ENCODE peak calls at places on chromosomes 5 and 9, in four cellular contexts. V is left ventricle myocardium superior, F is GM10248, T is CMK. C is an unnamed sample.

GRCh38 chr5:153159611-153160010 is 330.9 kb upstream of the GRIA1 start:
- DNase-seq in T (no peak), V (no peak), F (no peak), C (no peak)

GRCh38 chr5:1553642-1554409 is 30.1 kb upstream of the LPCAT1 start:
- DNase-seq in F (peak), T (no peak), V (no peak), C (no peak)

GRCh38 chr9:81150016-81150625 is 539.2 kb downstream of the TLE1 start:
- DNase-seq in T (no peak), V (no peak), F (no peak), C (no peak)

GRCh38 chr9:133199648-133200321 is 9.3 kb downstream of the OBP2B start:
- DNase-seq in V (peak), T (no peak), F (no peak), C (peak)

GRCh38 chr5:125196479-125197183 is 450.2 kb upstream of the ZNF608 start:
- DNase-seq in V (peak), F (no peak), T (no peak), C (no peak)

GRCh38 chr9:37029304-37029775 is 4.7 kb downstream of the PAX5 start:
- DNase-seq in F (peak), T (no peak), V (no peak), C (no peak)

GRCh38 chr5:39194466-39195136 is 24.8 kb downstream of the FYB1 start:
- DNase-seq in F (no peak), T (peak), V (no peak), C (no peak)

GRCh38 chr9:75269202-75269601 is 180.9 kb downstream of the OSTF1 start:
- DNase-seq in V (no peak), F (no peak), T (no peak), C (no peak)

GRCh38 chr9:128771094-128771721 is 519 bp downstream of the ZER1 start:
- DNase-seq in V (no peak), T (no peak), F (peak), C (no peak)

GRCh38 chr5:80960531-80961375 is 590 bp downstream of the RASGRF2 start:
- DNase-seq in T (no peak), V (peak), F (peak), C (peak)

GRCh38 chr9:96490534-96491078 is 40.6 kb downstream of the HABP4 start:
- DNase-seq in V (no peak), T (no peak), F (no peak), C (no peak)

GRCh38 chr5:94314507-94315170 is 303.8 kb downstream of the KIAA0825 start:
- DNase-seq in F (no peak), T (no peak), V (no peak), C (no peak)

GRCh38 chr5:95080026-95080425 is 204.9 kb downstream of the MCTP1 start:
- DNase-seq in F (no peak), T (no peak), V (no peak), C (no peak)

GRCh38 chr5:119742311-119742710 is 113.0 kb downstream of the FAM170A start:
- DNase-seq in V (no peak), T (no peak), F (no peak), C (no peak)

GRCh38 chr5:136077046-136077445 is 48.3 kb downstream of the TGFBI start:
- DNase-seq in T (no peak), F (no peak), V (no peak), C (no peak)

GRCh38 chr9:3936520-3937235 is 363.2 kb downstream of the GLIS3 start:
- DNase-seq in F (no peak), V (peak), T (no peak), C (no peak)

GRCh38 chr5:58015175-58015574 is 444.7 kb downstream of the PLK2 start:
- DNase-seq in F (no peak), V (peak), T (no peak), C (no peak)

GRCh38 chr5:127813633-127814171 is 110.5 kb downstream of the CCDC192 start:
- DNase-seq in V (no peak), F (no peak), T (no peak), C (no peak)

GRCh38 chr9:89864257-89864656 is 259.4 kb downstream of the GADD45G start:
- DNase-seq in T (no peak), F (no peak), V (no peak), C (no peak)

GRCh38 chr9:131530546-131530929 is 525 bp downstream of the UCK1 start:
- DNase-seq in F (peak), V (peak), T (no peak), C (no peak)

GRCh38 chr5:133531634-133532033 is 80.7 kb downstream of the FSTL4 start:
- DNase-seq in T (no peak), F (no peak), V (no peak), C (no peak)

GRCh38 chr5:176543428-176544182 is 5.5 kb upstream of the CDHR2 start:
- DNase-seq in V (peak), F (peak), T (no peak), C (peak)

GRCh38 chr5:106759581-106759980 is 911.2 kb downstream of the EFNA5 start:
- DNase-seq in T (no peak), V (no peak), F (no peak), C (no peak)

GRCh38 chr9:6068983-6069382 is 53.6 kb upstream of the RANBP6 start:
- DNase-seq in V (no peak), F (peak), T (no peak), C (no peak)

GRCh38 chr5:98796197-98796972 is 22.9 kb downstream of the RGMB start:
- DNase-seq in T (no peak), F (peak), V (no peak), C (no peak)

GRCh38 chr9:36987891-36988290 is 46.2 kb downstream of the PAX5 start:
- DNase-seq in V (no peak), T (no peak), F (peak), C (no peak)